ENCODE peak calls at places on chromosomes 16 and 17, in four cellular contexts. One of them, this sample, is unnamed.

GRCh38 chr17:50043290-50044148 is 12.4 kb upstream of the ITGA3 start:
- DNase-seq in HepG2: no peak
- DNase-seq in H1: no peak
- DNase-seq in K562: no peak
- DNase-seq in this sample: no peak

GRCh38 chr16:2785101-2785991 is 2.0 kb downstream of the PRSS33 start:
- DNase-seq in HepG2: no peak
- DNase-seq in H1: no peak
- DNase-seq in K562: peak
- DNase-seq in this sample: peak

GRCh38 chr17:19534562-19535149 is 1.0 kb downstream of the SLC47A1 start:
- DNase-seq in HepG2: no peak
- DNase-seq in H1: no peak
- DNase-seq in K562: no peak
- DNase-seq in this sample: no peak

GRCh38 chr17:16297367-16298139 is 55.7 kb downstream of the CENPV start:
- DNase-seq in HepG2: peak
- DNase-seq in H1: no peak
- DNase-seq in K562: no peak
- DNase-seq in this sample: no peak

GRCh38 chr17:39576187-39576586 is 31.5 kb downstream of the NEUROD2 start:
- DNase-seq in HepG2: peak
- DNase-seq in H1: no peak
- DNase-seq in K562: no peak
- DNase-seq in this sample: peak

GRCh38 chr16:1613240-1613639 is 1.1 kb downstream of the CRAMP1 start:
- DNase-seq in HepG2: no peak
- DNase-seq in H1: no peak
- DNase-seq in K562: peak
- DNase-seq in this sample: no peak

GRCh38 chr17:265726-266125 is 84.3 kb upstream of the DOC2B start:
- DNase-seq in HepG2: no peak
- DNase-seq in H1: no peak
- DNase-seq in K562: no peak
- DNase-seq in this sample: no peak

GRCh38 chr17:62625184-62625869 is 2.1 kb upstream of the MRC2 start:
- DNase-seq in HepG2: no peak
- DNase-seq in H1: no peak
- DNase-seq in K562: no peak
- DNase-seq in this sample: peak

GRCh38 chr16:76535-77272 is 1.3 kb upstream of the MPG start:
- DNase-seq in HepG2: peak
- DNase-seq in H1: no peak
- DNase-seq in K562: peak
- DNase-seq in this sample: no peak

GRCh38 chr17:73616120-73616872 is 27.9 kb downstream of the SDK2 start:
- DNase-seq in HepG2: no peak
- DNase-seq in H1: no peak
- DNase-seq in K562: no peak
- DNase-seq in this sample: no peak

GRCh38 chr17:40646791-40647548 is 648 bp downstream of the SMARCE1 start:
- DNase-seq in HepG2: peak
- DNase-seq in H1: no peak
- DNase-seq in K562: peak
- DNase-seq in this sample: no peak

GRCh38 chr17:17518951-17519350 is 22.8 kb upstream of the RASD1 start:
- DNase-seq in HepG2: no peak
- DNase-seq in H1: no peak
- DNase-seq in K562: no peak
- DNase-seq in this sample: no peak

GRCh38 chr17:45436625-45437460 is 4.2 kb upstream of the ARHGAP27 start:
- DNase-seq in HepG2: no peak
- DNase-seq in H1: no peak
- DNase-seq in K562: no peak
- DNase-seq in this sample: peak

GRCh38 chr17:18362509-18363020 is 785 bp downstream of the SHMT1 start:
- DNase-seq in HepG2: peak
- DNase-seq in H1: no peak
- DNase-seq in K562: peak
- DNase-seq in this sample: peak

GRCh38 chr16:50272687-50273381 is 6.5 kb downstream of the ADCY7 start:
- DNase-seq in HepG2: no peak
- DNase-seq in H1: no peak
- DNase-seq in K562: no peak
- DNase-seq in this sample: no peak

GRCh38 chr16:1945559-1946391 is 2.8 kb upstream of the MSRB1 start:
- DNase-seq in HepG2: no peak
- DNase-seq in H1: no peak
- DNase-seq in K562: peak
- DNase-seq in this sample: no peak

GRCh38 chr16:57762365-57763289 is 27.1 kb downstream of the KATNB1 start:
- DNase-seq in HepG2: no peak
- DNase-seq in H1: no peak
- DNase-seq in K562: no peak
- DNase-seq in this sample: no peak

GRCh38 chr16:67801889-67802288 is 4.5 kb downstream of the RANBP10 start:
- DNase-seq in HepG2: no peak
- DNase-seq in H1: no peak
- DNase-seq in K562: no peak
- DNase-seq in this sample: no peak

GRCh38 chr17:12485361-12485911 is 180.3 kb upstream of the MYOCD start:
- DNase-seq in HepG2: no peak
- DNase-seq in H1: no peak
- DNase-seq in K562: no peak
- DNase-seq in this sample: no peak

GRCh38 chr16:83631006-83631405 is 176.8 kb upstream of the HSBP1 start:
- DNase-seq in HepG2: no peak
- DNase-seq in H1: no peak
- DNase-seq in K562: no peak
- DNase-seq in this sample: no peak

GRCh38 chr17:7884581-7885356 is 3.8 kb upstream of the CHD3 start:
- DNase-seq in HepG2: no peak
- DNase-seq in H1: no peak
- DNase-seq in K562: peak
- DNase-seq in this sample: peak

GRCh38 chr17:57366558-57367351 is 110.4 kb downstream of the MSI2 start:
- DNase-seq in HepG2: peak
- DNase-seq in H1: no peak
- DNase-seq in K562: peak
- DNase-seq in this sample: no peak

GRCh38 chr16:75627856-75628255 is 4.8 kb upstream of the ADAT1 start:
- DNase-seq in HepG2: no peak
- DNase-seq in H1: no peak
- DNase-seq in K562: no peak
- DNase-seq in this sample: no peak

GRCh38 chr16:77322757-77323156 is 112.1 kb downstream of the ADAMTS18 start:
- DNase-seq in HepG2: no peak
- DNase-seq in H1: no peak
- DNase-seq in K562: no peak
- DNase-seq in this sample: no peak

GRCh38 chr16:67959520-67959919 is 8.9 kb downstream of the SLC12A4 start:
- DNase-seq in HepG2: no peak
- DNase-seq in H1: no peak
- DNase-seq in K562: peak
- DNase-seq in this sample: no peak

GRCh38 chr17:68172461-68172954 is 75.3 kb upstream of the AMZ2 start:
- DNase-seq in HepG2: peak
- DNase-seq in H1: no peak
- DNase-seq in K562: peak
- DNase-seq in this sample: peak

GRCh38 chr17:67052720-67053437 is 8.5 kb downstream of the CACNG1 start:
- DNase-seq in HepG2: no peak
- DNase-seq in H1: no peak
- DNase-seq in K562: no peak
- DNase-seq in this sample: no peak

GRCh38 chr17:50638851-50639767 is 4.4 kb downstream of the ABCC3 start:
- DNase-seq in HepG2: peak
- DNase-seq in H1: no peak
- DNase-seq in K562: no peak
- DNase-seq in this sample: peak

DNA sequence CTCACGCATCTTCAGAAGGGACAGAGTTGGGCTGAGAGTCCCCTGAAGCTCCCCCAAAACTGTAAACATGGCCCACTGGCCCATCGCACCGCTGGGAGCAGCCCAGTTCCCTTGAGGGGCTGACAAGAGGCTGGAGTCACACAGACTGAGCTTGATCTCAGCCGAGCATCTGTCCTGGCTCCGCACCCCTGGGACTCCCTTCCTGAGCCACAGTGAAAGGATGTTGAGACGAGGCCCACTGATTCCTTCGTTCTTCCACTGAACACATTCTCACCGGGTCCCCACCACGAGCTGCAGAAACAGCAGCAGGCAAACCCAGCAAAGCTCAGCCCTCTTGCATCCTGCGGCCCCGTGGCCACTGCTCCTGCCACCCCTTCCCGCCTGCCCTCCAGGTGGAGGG is 145.9 kb upstream of the CIBAR2 start:
- DNase-seq in HepG2: no peak
- DNase-seq in H1: no peak
- DNase-seq in K562: no peak
- DNase-seq in this sample: no peak
- TF ChIP-seq SIN3A in HepG2: no peak
- TF ChIP-seq SIN3A in H1: no peak
- TF ChIP-seq SIN3A in K562: no peak
- TF ChIP-seq SIN3A in this sample: no peak

GRCh38 chr17:4234406-4234805 is 29.4 kb downstream of the ANKFY1 start:
- DNase-seq in HepG2: no peak
- DNase-seq in H1: no peak
- DNase-seq in K562: no peak
- DNase-seq in this sample: no peak

GRCh38 chr17:4232168-4232813 is 31.5 kb downstream of the ANKFY1 start:
- DNase-seq in HepG2: no peak
- DNase-seq in H1: no peak
- DNase-seq in K562: no peak
- DNase-seq in this sample: no peak

GRCh38 chr17:4233668-4234258 is 30.0 kb downstream of the ANKFY1 start:
- DNase-seq in HepG2: no peak
- DNase-seq in H1: no peak
- DNase-seq in K562: no peak
- DNase-seq in this sample: no peak

GRCh38 chr17:4236456-4236855 is 27.3 kb downstream of the ANKFY1 start:
- DNase-seq in HepG2: no peak
- DNase-seq in H1: no peak
- DNase-seq in K562: no peak
- DNase-seq in this sample: peak

DNA sequence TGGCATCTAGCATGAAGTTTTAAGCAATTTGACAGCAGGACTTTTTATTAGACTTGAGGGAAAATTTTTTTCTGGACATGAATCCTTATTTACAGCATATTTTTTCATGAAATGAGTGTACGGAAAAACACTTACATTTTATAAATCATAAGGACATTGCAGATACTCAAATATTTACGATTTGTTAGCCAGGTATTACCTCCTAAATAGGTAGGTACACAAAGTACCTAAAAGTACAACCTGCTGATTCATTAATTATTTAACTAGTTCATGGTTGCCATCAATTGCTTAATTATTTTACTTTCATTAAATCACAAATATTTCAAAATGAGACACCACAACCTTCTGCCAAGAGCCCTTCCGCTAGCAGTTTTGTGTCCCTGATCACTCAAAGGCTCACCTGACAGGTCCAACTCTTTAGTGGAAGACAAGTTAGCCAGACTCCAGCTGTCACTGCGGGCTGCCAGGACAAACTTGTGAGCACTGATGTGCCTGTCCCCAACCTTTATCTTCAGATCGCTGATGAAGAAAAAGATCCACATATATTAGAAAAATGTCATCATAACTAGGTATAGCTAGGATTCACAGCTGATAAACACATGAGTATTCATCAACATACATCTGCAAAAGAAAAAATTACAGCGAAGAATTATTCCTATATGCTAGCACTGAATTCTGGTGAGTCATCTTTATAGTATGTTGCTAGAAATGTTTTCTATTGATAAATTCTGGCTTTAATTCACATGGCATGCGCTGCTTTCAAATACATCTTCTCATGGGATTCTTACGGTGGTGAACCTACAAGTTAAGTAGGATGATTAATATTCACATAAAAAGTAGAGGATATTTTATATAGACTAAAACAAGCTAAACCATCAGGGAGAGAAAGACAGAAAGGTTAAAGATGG is 28.2 kb downstream of the ANKFY1 start:
- DNase-seq in HepG2: no peak
- DNase-seq in H1: no peak
- DNase-seq in K562: no peak
- DNase-seq in this sample: no peak
- TF ChIP-seq RFX5 in HepG2: no peak
- TF ChIP-seq RFX5 in H1: no peak
- TF ChIP-seq RFX5 in K562: no peak
- TF ChIP-seq RFX5 in this sample: no peak

GRCh38 chr17:30318190-30318589 is 15.7 kb downstream of the TMIGD1 start:
- DNase-seq in HepG2: no peak
- DNase-seq in H1: no peak
- DNase-seq in K562: no peak
- DNase-seq in this sample: no peak
- TF ChIP-seq RAD21 in HepG2: no peak
- TF ChIP-seq RAD21 in H1: no peak
- TF ChIP-seq RAD21 in K562: no peak
- TF ChIP-seq RAD21 in this sample: no peak

GRCh38 chr16:87333581-87334331 is 16.6 kb upstream of the C16orf95 start:
- DNase-seq in HepG2: no peak
- DNase-seq in H1: no peak
- DNase-seq in K562: no peak
- DNase-seq in this sample: no peak

GRCh38 chr16:87333101-87333500 is 15.9 kb upstream of the C16orf95 start:
- DNase-seq in HepG2: no peak
- DNase-seq in H1: no peak
- DNase-seq in K562: no peak
- DNase-seq in this sample: no peak

GRCh38 chr16:87335968-87336849 is 19.0 kb upstream of the C16orf95 start:
- DNase-seq in HepG2: no peak
- DNase-seq in H1: no peak
- DNase-seq in K562: no peak
- DNase-seq in this sample: no peak

GRCh38 chr16:87335306-87335967 is 18.2 kb upstream of the C16orf95 start:
- DNase-seq in HepG2: no peak
- DNase-seq in H1: no peak
- DNase-seq in K562: no peak
- DNase-seq in this sample: peak

DNA sequence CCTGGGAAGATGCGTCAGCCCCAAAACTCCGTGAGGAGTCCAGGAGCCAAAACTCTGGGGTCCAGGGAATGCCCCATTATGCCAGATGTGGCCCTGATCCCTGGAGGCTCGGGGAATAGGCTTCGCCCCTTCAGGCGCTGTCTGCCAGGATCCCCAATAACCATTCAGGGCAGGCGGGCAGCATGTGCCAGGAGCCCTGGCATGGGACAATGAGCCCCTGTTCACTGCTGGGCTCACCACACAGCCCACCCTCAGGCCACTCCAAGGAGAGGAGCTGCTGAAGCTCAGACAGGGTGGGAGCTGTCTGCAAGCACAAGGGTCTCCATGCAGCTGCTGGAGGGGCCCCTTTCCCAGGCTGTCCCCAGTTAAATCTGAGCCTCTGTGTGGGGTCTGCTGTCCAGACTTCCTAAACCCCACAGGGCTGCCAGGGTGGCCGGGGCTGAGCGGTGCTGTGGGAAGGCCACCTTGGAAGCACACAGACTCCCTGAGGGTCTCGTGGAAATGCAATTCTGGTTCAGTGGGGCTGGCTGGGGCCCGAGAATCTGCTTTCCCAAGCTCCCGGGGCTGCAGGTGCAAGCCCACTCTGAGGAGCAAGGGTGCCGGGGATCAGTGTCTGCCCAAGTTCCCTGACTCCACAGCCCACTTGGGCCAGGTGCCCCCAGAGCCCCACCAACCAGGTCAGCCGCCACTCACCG is 17.6 kb upstream of the C16orf95 start:
- DNase-seq in HepG2: no peak
- DNase-seq in H1: no peak
- DNase-seq in K562: no peak
- DNase-seq in this sample: no peak
- TF ChIP-seq SIN3A in HepG2: no peak
- TF ChIP-seq SIN3A in H1: no peak
- TF ChIP-seq SIN3A in K562: no peak
- TF ChIP-seq SIN3A in this sample: no peak

This sample was measured in SK-N-SH.